ENCODE peak calls at places on chromosome 16, in six cellular contexts. Y, P, Q, K, C and A are unnamed samples.

GRCh38 chr16:54166342-54166865 is 120.2 kb downstream of the IRX3 start:
- DNase-seq in Y (no peak), C (no peak), K (no peak), Q (no peak), P (no peak), A (no peak)

GRCh38 chr16:57694556-57695377 is at the start of gene DRC7:
- DNase-seq in K (peak), Q (peak), C (peak), P (peak), Y (peak), A (peak)

GRCh38 chr16:678858-679807 is 1.1 kb upstream of the STUB1 start:
- DNase-seq in K (peak), Q (peak), P (peak), Y (peak), C (peak), A (peak)

GRCh38 chr16:53043986-53044571 is 8.6 kb downstream of the CHD9NB start:
- DNase-seq in Q (peak), C (no peak), P (no peak), Y (no peak), K (no peak), A (no peak)

GRCh38 chr16:1751946-1752345 is 19.4 kb downstream of the NME3 start:
- DNase-seq in Q (no peak), C (no peak), Y (no peak), P (no peak), K (no peak), A (no peak)

GRCh38 chr16:75130150-75130771 is 13.7 kb upstream of the LDHD start:
- DNase-seq in K (peak), C (no peak), Y (no peak), Q (peak), P (no peak), A (no peak)

GRCh38 chr16:88405325-88406060 is 22.7 kb downstream of the ZNF469 start:
- DNase-seq in Q (no peak), C (peak), Y (peak), K (no peak), P (no peak), A (no peak)

GRCh38 chr16:27526169-27526568 is 23.5 kb downstream of the GTF3C1 start:
- DNase-seq in Q (no peak), K (no peak), P (no peak), C (no peak), Y (no peak), A (no peak)

GRCh38 chr16:84412262-84412661 is 43.9 kb downstream of the ATP2C2 start:
- DNase-seq in K (no peak), P (no peak), Q (no peak), Y (no peak), C (no peak), A (no peak)

GRCh38 chr16:54936979-54937672 is 6.5 kb downstream of the IRX5 start:
- DNase-seq in K (peak), P (peak), Y (no peak), C (no peak), Q (peak), A (peak)

GRCh38 chr16:21598676-21599157 is 660 bp upstream of the METTL9 start:
- DNase-seq in K (peak), C (no peak), P (peak), Y (no peak), Q (no peak), A (peak)

GRCh38 chr16:57732011-57732410 is 3.6 kb upstream of the KATNB1 start:
- DNase-seq in Y (peak), K (peak), P (no peak), Q (no peak), C (peak), A (no peak)

GRCh38 chr16:64132686-64133085 is 989.2 kb downstream of the CDH11 start:
- DNase-seq in K (no peak), C (no peak), Q (no peak), Y (no peak), P (no peak), A (no peak)

GRCh38 chr16:57348361-57348760 is 10.2 kb upstream of the CCL22 start:
- DNase-seq in C (no peak), P (no peak), Y (no peak), K (no peak), Q (no peak), A (no peak)

GRCh38 chr16:15051387-15051951 is 4.4 kb downstream of the NTAN1 start:
- DNase-seq in C (no peak), Y (no peak), Q (no peak), P (no peak), K (no peak), A (no peak)

GRCh38 chr16:77289331-77289809 is 90.2 kb downstream of the SYCE1L start:
- DNase-seq in P (no peak), K (no peak), Q (no peak), C (peak), Y (peak), A (no peak)

GRCh38 chr16:50996166-50996565 is 154.9 kb downstream of the SALL1 start:
- DNase-seq in Q (peak), K (no peak), Y (no peak), C (no peak), P (no peak), A (no peak)

GRCh38 chr16:11614587-11615175 is 28.0 kb upstream of the LITAF start:
- DNase-seq in C (no peak), P (no peak), Y (no peak), K (no peak), Q (no peak), A (no peak)

GRCh38 chr16:57381791-57382534 is 9.7 kb downstream of the CX3CL1 start:
- DNase-seq in Q (no peak), C (no peak), P (no peak), K (no peak), Y (no peak), A (no peak)

GRCh38 chr16:11094075-11094593 is 149.8 kb downstream of the CLEC16A start:
- DNase-seq in Q (no peak), Y (peak), K (peak), C (peak), P (peak), A (peak)

GRCh38 chr16:87169509-87169985 is 147.6 kb downstream of the C16orf95 start:
- DNase-seq in Y (no peak), P (no peak), C (peak), K (no peak), Q (no peak), A (no peak)

GRCh38 chr16:84600343-84601229 is 17.3 kb downstream of the COTL1 start:
- DNase-seq in Y (peak), Q (no peak), K (peak), P (peak), C (peak), A (peak)

GRCh38 chr16:85448557-85449194 is 164.4 kb upstream of the GSE1 start:
- DNase-seq in Y (no peak), Q (no peak), P (peak), K (peak), C (no peak), A (peak)

GRCh38 chr16:83245061-83245460 is 562.7 kb upstream of the HSBP1 start:
- DNase-seq in P (no peak), Y (peak), K (no peak), Q (no peak), C (peak), A (no peak)

GRCh38 chr16:4882261-4882632 is 35.0 kb downstream of the UBN1 start:
- DNase-seq in Q (no peak), Y (peak), P (no peak), C (peak), K (no peak), A (no peak)

GRCh38 chr16:6375471-6376075 is 957.1 kb upstream of the RBFOX1 start:
- DNase-seq in K (no peak), Y (no peak), C (no peak), Q (no peak), P (no peak), A (no peak)

GRCh38 chr16:85449195-85449884 is 163.8 kb upstream of the GSE1 start:
- DNase-seq in C (no peak), Y (no peak), K (no peak), P (no peak), Q (no peak), A (no peak)

GRCh38 chr16:14097182-14097951 is 26.2 kb downstream of the MRTFB start:
- DNase-seq in Q (no peak), K (no peak), Y (peak), P (no peak), C (no peak), A (no peak)

GRCh38 chr16:55672471-55672870 is 16.7 kb downstream of the SLC6A2 start:
- DNase-seq in Q (no peak), K (no peak), Y (peak), P (no peak), C (no peak), A (no peak)

GRCh38 chr16:26717826-26718225 is 348.9 kb upstream of the C16orf82 start:
- DNase-seq in K (peak), Q (no peak), C (no peak), P (no peak), Y (no peak), A (no peak)

GRCh38 chr16:80794071-80794470 is 10.3 kb downstream of the CDYL2 start:
- DNase-seq in Y (no peak), Q (no peak), C (no peak), P (no peak), K (no peak), A (no peak)

GRCh38 chr16:84334058-84334457 is 34.3 kb upstream of the ATP2C2 start:
- DNase-seq in C (no peak), Y (no peak), Q (no peak), P (no peak), K (no peak), A (no peak)

GRCh38 chr16:71916397-71916920 is 21.1 kb downstream of the IST1 start:
- DNase-seq in P (no peak), Q (no peak), K (no peak), C (peak), Y (peak), A (no peak)

DNA sequence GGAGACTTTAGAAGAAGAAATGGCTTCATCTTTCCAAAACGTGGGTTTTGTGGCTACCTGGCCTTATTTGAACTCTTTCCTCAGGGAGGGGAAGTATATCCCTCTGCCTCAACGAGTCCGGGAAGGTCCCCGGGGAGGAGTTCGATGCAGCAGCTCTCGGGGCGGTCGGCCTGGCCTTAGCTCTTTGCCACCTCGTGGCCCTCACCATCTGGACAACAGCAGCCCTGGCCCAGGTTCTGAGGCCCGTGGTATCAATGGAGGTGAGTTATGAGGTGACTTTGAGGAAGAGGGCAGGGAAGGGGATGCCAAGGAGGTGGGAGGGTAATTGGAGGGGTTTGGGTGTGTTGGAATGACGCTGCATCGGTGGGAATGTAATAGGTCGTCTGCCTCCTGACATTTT is 7.7 kb downstream of the ATXN2L start:
- DNase-seq in P (peak), Q (no peak), C (no peak), Y (no peak), K (no peak), A (no peak)
- TF ChIP-seq CTCF in P (no peak), Q (no peak), C (no peak), Y (no peak), K (no peak), A (no peak)

GRCh38 chr16:81931927-81932326 is 79.3 kb downstream of the SDR42E1 start:
- DNase-seq in Q (no peak), K (no peak), P (no peak), Y (no peak), C (no peak), A (no peak)

GRCh38 chr16:81936209-81936608 is 75.1 kb downstream of the SDR42E1 start:
- DNase-seq in K (no peak), Q (peak), C (no peak), P (no peak), Y (no peak), A (no peak)

GRCh38 chr16:81929841-81930240 is 81.4 kb downstream of the SDR42E1 start:
- DNase-seq in Q (no peak), C (no peak), Y (no peak), P (no peak), K (no peak), A (no peak)

GRCh38 chr16:81928975-81929374 is 82.3 kb downstream of the SDR42E1 start:
- DNase-seq in P (peak), Q (no peak), K (peak), Y (no peak), C (no peak), A (peak)

GRCh38 chr16:81932668-81933067 is 78.6 kb downstream of the SDR42E1 start:
- DNase-seq in P (no peak), Y (no peak), Q (no peak), C (no peak), K (no peak), A (no peak)
- TF ChIP-seq CTCF in P (no peak), Y (no peak), Q (peak), C (no peak), K (no peak), A (no peak)

GRCh38 chr16:70678898-70679652 is 6.8 kb downstream of the MTSS2 start:
- DNase-seq in C (no peak), Y (no peak), Q (no peak), P (no peak), K (no peak), A (no peak)

GRCh38 chr16:70678121-70678897 is 7.5 kb downstream of the MTSS2 start:
- DNase-seq in C (no peak), Y (no peak), Q (no peak), P (no peak), K (no peak), A (no peak)

GRCh38 chr16:70681382-70682238 is 4.2 kb downstream of the MTSS2 start:
- DNase-seq in C (no peak), Q (no peak), Y (no peak), P (no peak), K (no peak), A (no peak)

GRCh38 chr16:70680495-70681381 is 5.1 kb downstream of the MTSS2 start:
- DNase-seq in K (no peak), Y (no peak), C (no peak), P (no peak), Q (no peak), A (peak)

GRCh38 chr16:70679653-70680494 is 6.0 kb downstream of the MTSS2 start:
- DNase-seq in Q (peak), Y (no peak), C (no peak), K (no peak), P (peak), A (no peak)
- TF ChIP-seq CTCF in Q (peak), Y (peak), C (peak), K (no peak), P (no peak), A (peak)

GRCh38 chr16:69563605-69564580 is 1.9 kb upstream of the NFAT5 start:
- DNase-seq in Q (no peak), C (peak), K (peak), Y (peak), P (peak), A (peak)
- TF ChIP-seq CTCF in Q (no peak), C (no peak), K (peak), Y (no peak), P (no peak), A (no peak)

GRCh38 chr16:18853694-18854093 is 52.3 kb upstream of the ARL6IP1 start:
- DNase-seq in Q (no peak), C (no peak), Y (no peak), P (no peak), K (no peak), A (no peak)

GRCh38 chr16:18855196-18855595 is 53.8 kb upstream of the ARL6IP1 start:
- DNase-seq in C (no peak), Q (no peak), K (no peak), P (no peak), Y (no peak), A (no peak)

DNA sequence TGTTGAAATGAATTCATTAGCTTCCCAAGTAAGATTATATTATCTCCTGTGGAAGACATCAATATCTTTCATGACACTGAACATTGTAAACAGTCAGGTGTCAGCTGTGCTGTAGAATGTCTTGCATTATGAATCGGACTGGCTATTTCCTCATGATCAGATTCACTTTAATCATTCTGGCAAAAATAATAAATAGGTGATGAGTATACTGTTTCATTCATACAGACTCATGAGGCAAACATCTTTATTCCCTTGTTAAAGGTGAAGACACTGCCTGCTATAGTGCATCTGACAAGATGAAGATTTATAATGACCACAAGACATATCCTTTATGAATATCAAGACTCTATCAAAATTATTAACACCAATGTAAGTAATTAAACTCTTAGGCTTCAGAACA is 51.3 kb upstream of the ARL6IP1 start:
- DNase-seq in Y (no peak), C (no peak), K (no peak), P (no peak), Q (no peak), A (no peak)
- TF ChIP-seq CTCF in Y (no peak), C (no peak), K (no peak), P (no peak), Q (no peak), A (no peak)

GRCh38 chr16:66444049-66444481 is 17.0 kb downstream of the BEAN1 start:
- DNase-seq in K (no peak), C (no peak), Y (no peak), P (no peak), Q (peak), A (no peak)
- TF ChIP-seq CTCF in K (peak), C (no peak), Y (peak), P (no peak), Q (peak), A (no peak)

GRCh38 chr16:20320178-20320577 is 7.1 kb downstream of the GP2 start:
- DNase-seq in P (no peak), Q (no peak), K (no peak), C (no peak), Y (no peak), A (no peak)

GRCh38 chr16:20321671-20322070 is 5.6 kb downstream of the GP2 start:
- DNase-seq in P (no peak), C (no peak), K (no peak), Q (no peak), Y (no peak), A (no peak)

GRCh38 chr16:20322696-20323095 is 4.6 kb downstream of the GP2 start:
- DNase-seq in P (no peak), K (no peak), Q (no peak), Y (no peak), C (no peak), A (no peak)

GRCh38 chr16:20319406-20319805 is 7.9 kb downstream of the GP2 start:
- DNase-seq in Q (no peak), P (no peak), K (no peak), Y (no peak), C (no peak), A (no peak)

GRCh38 chr16:20320592-20320991 is 6.7 kb downstream of the GP2 start:
- DNase-seq in K (no peak), Q (no peak), P (no peak), Y (no peak), C (no peak), A (no peak)
- TF ChIP-seq CTCF in K (no peak), Q (no peak), P (no peak), Y (no peak), C (no peak), A (no peak)

GRCh38 chr16:24504467-24505345 is 34.7 kb upstream of the RBBP6 start:
- DNase-seq in P (peak), Q (peak), K (peak), Y (peak), C (peak), A (peak)
- TF ChIP-seq CTCF in P (peak), Q (peak), K (peak), Y (peak), C (peak), A (peak)

GRCh38 chr16:89796104-89796503 is 20.3 kb downstream of the FANCA start:
- DNase-seq in K (no peak), P (no peak), Q (no peak), Y (no peak), C (no peak), A (no peak)
- TF ChIP-seq CTCF in K (no peak), P (no peak), Q (no peak), Y (no peak), C (no peak), A (no peak)